ENCODE peak calls at places on chromosomes 12 and 14, in five cellular contexts. L is mammary epithelial cell; A is CD4-positive, alpha-beta memory T cell; K is psoas muscle; D is PC-9. J is an unnamed sample.
A peak's percentile ranks its signal among the peaks of the same experiment; 100 is the strongest.

GRCh38 chr12:94704452-94704871 is 54.1 kb upstream of the TMCC3 start:
- DNase-seq in L (peak; percentile 72), A (no peak), K (no peak), D (peak; percentile 82), J (no peak)

GRCh38 chr12:110907583-110907982 is 12.8 kb downstream of the MYL2 start:
- DNase-seq in L (no peak), A (no peak), K (no peak), D (no peak), J (no peak)

GRCh38 chr12:55642275-55643068 is 5.8 kb downstream of the OR10P1 start:
- DNase-seq in L (no peak), A (no peak), K (no peak), D (no peak), J (no peak)

GRCh38 chr12:124316257-124316656 is 21.4 kb downstream of the RFLNA start:
- DNase-seq in L (no peak), A (no peak), K (no peak), D (no peak), J (no peak)

GRCh38 chr12:78002878-78003277 is 172.2 kb downstream of the NAV3 start:
- DNase-seq in L (no peak), A (no peak), K (no peak), D (no peak), J (no peak)

GRCh38 chr14:20332946-20333782 is at the start of gene CCNB1IP1:
- DNase-seq in L (peak; percentile 89), A (peak; percentile 73), K (peak; percentile 38), D (peak; percentile 84), J (peak; percentile 67)

GRCh38 chr12:102518871-102519270 is 38.5 kb upstream of the IGF1 start:
- DNase-seq in L (no peak), A (no peak), K (no peak), D (no peak), J (no peak)

GRCh38 chr14:55532645-55533309 is 47.2 kb upstream of the KTN1 start:
- DNase-seq in L (no peak), A (no peak), K (no peak), D (no peak), J (no peak)

GRCh38 chr12:50187084-50187900 is 20.1 kb upstream of the CERS5 start:
- DNase-seq in L (peak; percentile 26), A (no peak), K (no peak), D (no peak), J (no peak)

GRCh38 chr14:61581340-61581739 is 114.0 kb upstream of the HIF1A start:
- DNase-seq in L (no peak), A (no peak), K (no peak), D (no peak), J (no peak)

GRCh38 chr12:54561164-54561563 is 11.8 kb downstream of the PDE1B start:
- DNase-seq in L (no peak), A (no peak), K (peak; percentile 28), D (no peak), J (peak; percentile 78)

GRCh38 chr14:68627050-68627867 is 165.6 kb downstream of the ZFP36L1 start:
- DNase-seq in L (no peak), A (no peak), K (no peak), D (peak; percentile 94), J (no peak)

GRCh38 chr12:16112151-16112550 is 165.3 kb downstream of the SLC15A5 start:
- DNase-seq in L (no peak), A (no peak), K (no peak), D (no peak), J (no peak)

GRCh38 chr12:38886064-38886463 is 19.3 kb downstream of the CPNE8 start:
- DNase-seq in L (peak; percentile 83), A (no peak), K (peak; percentile 55), D (no peak), J (no peak)

GRCh38 chr12:49550853-49551252 is 12.0 kb downstream of the KCNH3 start:
- DNase-seq in L (no peak), A (no peak), K (no peak), D (no peak), J (peak; percentile 7)

GRCh38 chr14:61493239-61493638 is 171.9 kb downstream of the PRKCH start:
- DNase-seq in L (peak; percentile 41), A (no peak), K (no peak), D (no peak), J (no peak)

GRCh38 chr12:17017402-17017801 is 411.4 kb upstream of the LMO3 start:
- DNase-seq in L (peak; percentile 1), A (no peak), K (no peak), D (no peak), J (no peak)

GRCh38 chr12:42588308-42588836 is 1.2 kb downstream of the PRICKLE1 start:
- DNase-seq in L (peak; percentile 23), A (no peak), K (no peak), D (no peak), J (no peak)

DNA sequence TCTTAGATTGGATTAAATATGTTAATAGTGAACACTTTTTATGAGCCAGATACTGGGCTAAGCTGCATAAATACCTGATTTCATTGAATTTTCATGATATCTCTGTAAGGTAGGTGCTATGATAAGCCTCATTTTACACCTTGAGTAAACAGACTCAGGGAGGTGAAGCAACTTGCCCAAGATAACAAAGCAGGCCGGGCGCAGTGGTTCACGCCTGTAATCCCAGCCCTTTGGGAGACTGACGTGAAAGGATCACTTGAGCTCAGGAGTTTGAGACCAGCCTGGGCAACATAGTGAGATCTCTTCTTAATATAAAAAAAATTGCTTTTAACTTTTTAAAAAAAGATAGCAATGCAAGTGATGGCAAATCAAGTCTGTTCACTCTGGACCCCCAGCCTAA is 1.4 kb downstream of the GNB3 start:
- DNase-seq in L (no peak), A (no peak), K (no peak), D (no peak), J (no peak)
- H3K4me1 ChIP-seq in L (no peaks in the 10 kb centered on the region), A (no peaks in the 10 kb centered on the region), K (no peaks in the 10 kb centered on the region), D (no peaks in the 10 kb centered on the region), J (no peaks in the 10 kb centered on the region)

GRCh38 chr12:64670039-64670438 is 59.7 kb downstream of the RASSF3 start:
- DNase-seq in L (no peak), A (no peak), K (no peak), D (no peak), J (no peak)
- H3K4me1 ChIP-seq in L (peaks cover 42% of the 10 kb centered on the region), A (peaks cover 99% of the 10 kb centered on the region), K (peaks cover 35% of the 10 kb centered on the region), D (peaks cover 89% of the 10 kb centered on the region), J (peaks cover 34% of the 10 kb centered on the region)

DNA sequence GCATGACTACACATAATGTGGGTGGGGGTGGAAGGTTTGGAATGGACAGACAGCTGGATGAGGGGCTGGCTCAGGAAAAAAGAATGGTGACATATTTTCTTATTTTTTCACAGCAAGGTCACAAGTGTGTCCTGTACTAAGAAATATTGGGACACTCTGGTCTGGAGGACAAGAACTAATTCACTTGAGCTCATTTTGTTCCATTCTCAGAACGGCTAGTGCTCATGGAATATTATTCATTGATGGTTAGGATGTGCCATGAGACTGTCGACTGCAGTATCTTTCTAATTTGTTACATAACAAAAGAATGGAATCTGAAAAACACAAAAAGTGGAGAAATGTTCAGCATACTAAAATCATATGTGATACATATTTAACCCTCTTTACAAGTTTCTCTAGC is 149.5 kb downstream of the BMP4 start:
- DNase-seq in L (no peak), A (no peak), K (no peak), D (no peak), J (no peak)
- H3K4me1 ChIP-seq in L (no peaks in the 10 kb centered on the region), A (no peaks in the 10 kb centered on the region), K (no peaks in the 10 kb centered on the region), D (no peaks in the 10 kb centered on the region), J (no peaks in the 10 kb centered on the region)

DNA sequence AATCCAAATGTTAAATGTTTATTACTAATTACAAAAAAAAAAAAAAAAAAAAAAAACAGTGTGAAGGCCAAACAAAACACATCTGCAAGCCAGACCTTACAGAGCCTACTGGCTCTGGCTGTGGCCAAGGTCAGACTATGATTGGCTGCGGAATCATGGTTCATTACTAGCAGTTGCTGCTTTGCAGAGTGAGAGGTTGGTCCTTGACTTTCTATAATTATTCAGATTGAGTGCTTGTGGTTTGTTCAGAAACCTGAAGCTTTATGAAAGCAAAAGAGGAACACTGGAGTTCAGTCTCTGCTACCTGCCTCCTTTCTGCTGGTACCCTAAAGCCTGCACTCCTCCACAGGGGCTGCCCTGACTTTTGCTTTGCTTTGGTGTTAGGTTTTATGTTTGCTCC is 550.9 kb downstream of the BCL11B start:
- DNase-seq in L (no peak), A (no peak), K (no peak), D (no peak), J (no peak)
- H3K4me1 ChIP-seq in L (no peaks in the 10 kb centered on the region), A (no peaks in the 10 kb centered on the region), K (no peaks in the 10 kb centered on the region), D (no peaks in the 10 kb centered on the region), J (no peaks in the 10 kb centered on the region)

DNA sequence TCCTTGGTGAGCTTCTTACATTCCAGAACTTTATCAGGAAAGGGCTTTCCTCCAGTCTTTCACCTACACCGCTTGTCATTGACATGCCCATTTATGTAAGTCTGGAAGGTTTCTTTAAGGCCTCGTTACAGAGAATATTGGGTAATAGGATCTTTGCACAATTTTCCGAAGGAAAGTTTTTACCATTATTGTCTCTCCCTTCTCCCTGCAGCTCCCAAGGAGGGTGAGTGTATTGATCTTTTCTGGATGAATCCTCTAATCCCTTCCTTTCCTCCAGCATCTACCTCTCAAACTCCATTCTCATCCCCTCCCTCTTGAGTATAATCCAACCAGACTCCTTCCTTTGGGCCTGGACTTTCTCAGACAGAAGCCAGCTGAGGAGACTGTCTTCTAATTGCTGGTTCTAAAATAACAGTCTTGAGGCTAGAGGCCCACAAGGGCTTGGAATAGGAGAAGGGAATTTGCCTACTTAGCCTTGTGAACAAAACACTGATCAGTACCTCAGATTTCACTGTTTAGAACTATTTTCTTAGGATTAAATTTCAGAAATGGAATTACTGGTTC is 21.8 kb downstream of the WNK1 start:
- DNase-seq in L (no peak), A (no peak), K (no peak), D (no peak), J (no peak)
- H3K4me1 ChIP-seq in L (no peaks in the 10 kb centered on the region), A (peaks cover 96% of the 10 kb centered on the region), K (peaks cover 65% of the 10 kb centered on the region), D (no peaks in the 10 kb centered on the region), J (peaks cover 5% of the 10 kb centered on the region)

DNA sequence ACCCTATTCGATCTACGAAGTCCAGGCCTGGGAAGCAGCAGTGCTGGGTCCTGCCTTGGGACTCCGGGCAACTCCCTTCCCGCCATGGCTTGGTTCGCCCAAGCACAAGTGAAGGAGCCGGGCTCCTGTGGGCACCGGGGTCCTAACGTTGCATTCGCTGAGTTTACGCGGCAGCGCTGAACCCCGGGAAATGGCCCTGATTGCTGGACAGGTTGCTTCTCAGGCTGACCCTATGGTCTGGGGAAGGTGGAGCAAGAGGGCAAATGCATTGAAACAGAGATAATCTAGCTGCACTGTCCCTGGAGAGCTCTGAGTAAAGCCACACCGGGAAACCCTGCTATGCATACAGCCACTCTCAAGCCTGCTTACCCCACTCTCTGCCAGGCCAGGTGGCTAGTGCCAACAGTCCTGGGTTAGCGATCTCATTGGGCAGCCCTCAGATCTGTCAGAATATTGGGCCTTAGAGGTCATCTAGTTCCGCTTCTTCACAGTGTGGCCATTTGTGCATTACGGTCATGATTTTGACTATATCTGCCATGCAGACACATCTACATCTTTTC is 11.3 kb downstream of the SYNE3 start:
- DNase-seq in L (no peak), A (no peak), K (no peak), D (no peak), J (no peak)
- H3K4me1 ChIP-seq in L (peaks cover 29% of the 10 kb centered on the region), A (peaks cover 78% of the 10 kb centered on the region), K (peaks cover 49% of the 10 kb centered on the region), D (peaks cover 20% of the 10 kb centered on the region), J (peaks cover 10% of the 10 kb centered on the region)

DNA sequence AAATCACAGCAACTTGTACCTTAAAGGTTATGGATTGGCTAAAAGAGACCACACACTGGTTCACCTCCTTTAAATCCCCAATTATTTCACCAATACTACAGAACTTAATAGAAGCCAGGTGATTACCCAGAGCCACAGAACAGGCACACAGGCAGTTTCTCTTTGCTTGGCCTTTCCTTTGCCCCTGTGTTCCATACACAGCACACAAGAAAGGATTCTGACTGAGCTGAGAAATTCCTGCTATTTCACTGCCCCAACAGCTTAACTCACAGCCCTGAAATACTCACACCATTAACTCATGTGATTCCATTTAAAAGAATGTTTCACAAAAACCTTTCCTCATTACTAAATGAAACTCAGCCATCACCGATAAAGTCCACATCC is 133.6 kb downstream of the MED13L start:
- DNase-seq in L (peak; percentile 54), A (no peak), K (no peak), D (no peak), J (no peak)
- H3K4me1 ChIP-seq in L (peaks cover 19% of the 10 kb centered on the region), A (peaks cover 34% of the 10 kb centered on the region), K (peaks cover 66% of the 10 kb centered on the region), D (peaks cover 25% of the 10 kb centered on the region), J (peaks cover 9% of the 10 kb centered on the region)

J was measured in ovary.